ENCODE peak calls at places on chromosome 1, in ten cellular contexts. D, O, A, X, C, L, F, K, I and P are unnamed samples.

GRCh38 chr1:43853161-43853921 is 80.3 kb upstream of the ARTN start:
- DNase-seq in L (no peak), C (no peak), F (peak; percentile 73), X (peak; percentile 33), K (no peak), A (peak; percentile 24), O (no peak), I (no peak), D (peak; percentile 85), P (peak; percentile 67)

GRCh38 chr1:192489748-192490147 is 85.8 kb upstream of the RGS1 start:
- DNase-seq in I (peak; percentile 41), X (peak; percentile 81), K (no peak), O (no peak), D (peak; percentile 96), F (peak; percentile 85), A (no peak), L (no peak), C (no peak), P (peak; percentile 50)

GRCh38 chr1:29696656-29697390 is 460.5 kb downstream of the PTPRU start:
- DNase-seq in C (no peak), F (no peak), I (no peak), K (no peak), O (no peak), X (no peak), D (no peak), L (no peak), A (no peak), P (no peak)

GRCh38 chr1:197917813-197918646 is 858 bp downstream of the LHX9 start:
- DNase-seq in K (no peak), D (no peak), F (no peak), X (no peak), I (peak; percentile 44), L (peak; percentile 68), C (no peak), O (no peak), A (no peak), P (no peak)

GRCh38 chr1:39076127-39076798 is 50.1 kb downstream of the NDUFS5 start:
- DNase-seq in D (peak; percentile 83), F (peak; percentile 48), I (no peak), O (no peak), L (no peak), A (no peak), K (peak; percentile 55), X (peak; percentile 79), C (no peak), P (peak; percentile 68)

GRCh38 chr1:2459757-2460156 is 16.3 kb upstream of the PLCH2 start:
- DNase-seq in I (no peak), D (peak; percentile 60), K (peak; percentile 85), L (no peak), X (no peak), C (no peak), A (no peak), O (no peak), F (peak; percentile 31), P (peak; percentile 38)

GRCh38 chr1:25094995-25095394 is 137.3 kb downstream of the SYF2 start:
- DNase-seq in X (no peak), F (no peak), L (no peak), O (no peak), D (no peak), I (no peak), A (no peak), C (no peak), K (no peak), P (no peak)

GRCh38 chr1:46616277-46617107 is at the start of gene MOB3C:
- DNase-seq in D (peak; percentile 75), O (peak; percentile 61), L (peak; percentile 81), A (peak; percentile 72), C (peak; percentile 46), K (peak; percentile 76), X (peak; percentile 90), F (peak; percentile 72), I (peak; percentile 54), P (peak; percentile 81)

GRCh38 chr1:43531453-43531905 is 796 bp downstream of the PTPRF start:
- DNase-seq in C (no peak), X (no peak), I (peak; percentile 48), K (peak; percentile 30), L (peak; percentile 72), F (peak; percentile 13), O (no peak), D (no peak), A (no peak), P (no peak)

GRCh38 chr1:35049116-35049515 is 17.4 kb upstream of the ZMYM6 start:
- DNase-seq in A (no peak), K (no peak), I (no peak), F (peak; percentile 32), X (no peak), L (no peak), O (no peak), C (no peak), D (peak; percentile 41), P (no peak)

GRCh38 chr1:100075773-100076172 is 57.0 kb downstream of the SASS6 start:
- DNase-seq in A (no peak), O (no peak), C (no peak), D (peak; percentile 19), I (no peak), L (no peak), F (no peak), X (no peak), K (no peak), P (no peak)

GRCh38 chr1:61289232-61289967 is 207.0 kb downstream of the NFIA start:
- DNase-seq in D (no peak), X (no peak), K (no peak), C (no peak), A (no peak), L (no peak), I (no peak), O (no peak), F (no peak), P (no peak)

GRCh38 chr1:19651141-19651737 is 7.1 kb downstream of the NBL1 start:
- DNase-seq in D (peak; percentile 63), K (peak; percentile 34), I (peak; percentile 72), L (peak; percentile 75), F (peak; percentile 34), X (peak; percentile 64), A (peak; percentile 52), C (no peak), O (peak; percentile 24), P (peak; percentile 58)

GRCh38 chr1:218760601-218761570 is 412.8 kb upstream of the LYPLAL1 start:
- DNase-seq in I (no peak), D (no peak), K (no peak), C (no peak), X (no peak), F (no peak), A (no peak), O (no peak), L (no peak), P (no peak)

GRCh38 chr1:244338996-244339692 is 112.6 kb downstream of the ADSS2 start:
- DNase-seq in K (no peak), O (no peak), X (no peak), C (no peak), A (no peak), D (no peak), F (no peak), L (peak; percentile 41), I (no peak), P (no peak)

GRCh38 chr1:248871837-248872401 is 13.0 kb upstream of the ZNF692 start:
- DNase-seq in X (no peak), I (no peak), K (no peak), L (no peak), C (no peak), F (peak; percentile 31), O (no peak), A (no peak), D (no peak), P (no peak)

GRCh38 chr1:218165687-218166088 is 119.4 kb upstream of the RRP15 start:
- DNase-seq in F (no peak), K (no peak), L (no peak), X (no peak), D (no peak), O (no peak), I (no peak), C (no peak), A (no peak), P (no peak)

GRCh38 chr1:205237526-205238484 is 10.1 kb downstream of the TMCC2 start:
- DNase-seq in F (no peak), A (peak; percentile 70), O (no peak), C (no peak), L (no peak), I (no peak), D (no peak), X (no peak), K (no peak), P (peak; percentile 21)

GRCh38 chr1:220497220-220497756 is 30.6 kb upstream of the MARK1 start:
- DNase-seq in L (no peak), X (no peak), F (no peak), A (no peak), D (no peak), K (no peak), C (no peak), I (no peak), O (no peak), P (no peak)

GRCh38 chr1:84960371-84960770 is 36.5 kb downstream of the MCOLN2 start:
- DNase-seq in A (no peak), K (no peak), O (no peak), L (no peak), D (peak; percentile 46), X (no peak), I (no peak), C (no peak), F (peak; percentile 8), P (no peak)

GRCh38 chr1:243526180-243526579 is 270.3 kb downstream of the SDCCAG8 start:
- DNase-seq in K (no peak), I (no peak), X (no peak), D (no peak), C (no peak), L (no peak), O (no peak), A (no peak), F (no peak), P (no peak)

GRCh38 chr1:150909585-150910185 is 16.5 kb upstream of the SETDB1 start:
- DNase-seq in I (no peak), X (no peak), L (no peak), F (no peak), D (no peak), K (no peak), O (no peak), C (no peak), A (no peak), P (no peak)

GRCh38 chr1:240499012-240499411 is 112.9 kb downstream of the GREM2 start:
- DNase-seq in I (no peak), O (no peak), A (no peak), X (no peak), K (no peak), F (peak; percentile 57), C (no peak), L (no peak), D (peak; percentile 66), P (no peak)

GRCh38 chr1:9004031-9004730 is 22.0 kb downstream of the SLC2A7 start:
- DNase-seq in F (no peak), C (no peak), K (no peak), L (no peak), D (no peak), A (no peak), I (no peak), O (no peak), X (no peak), P (no peak)

GRCh38 chr1:60449876-60450275 is 376.3 kb upstream of the C1orf87 start:
- DNase-seq in F (no peak), L (no peak), X (no peak), I (no peak), A (no peak), O (no peak), C (no peak), K (no peak), D (no peak), P (no peak)

GRCh38 chr1:18723206-18723605 is 92.6 kb downstream of the PAX7 start:
- DNase-seq in C (no peak), O (no peak), X (no peak), F (no peak), I (no peak), L (no peak), D (no peak), K (no peak), A (no peak), P (no peak)

GRCh38 chr1:29672955-29673507 is 436.7 kb downstream of the PTPRU start:
- DNase-seq in K (no peak), L (no peak), F (no peak), I (no peak), D (no peak), O (no peak), X (no peak), C (no peak), A (no peak), P (peak; percentile 9)